ENCODE peak calls at places on chromosomes 16 and 17, in ten cellular contexts. B, R, O, E, U, A, F, D, J and N are unnamed samples.
A peak's percentile ranks its signal among the peaks of the same experiment; 100 is the strongest.

GRCh38 chr17:29078183-29079045 is 35.5 kb downstream of the PIPOX start:
- DNase-seq in B (no peak), R (no peak), O (no peak), E (no peak), U (no peak), A (no peak), F (no peak), D (peak; percentile 30), J (no peak), N (no peak)

GRCh38 chr16:30548392-30549255 is 9.6 kb downstream of the ZNF764 start:
- DNase-seq in B (no peak), R (no peak), O (no peak), E (no peak), U (no peak), A (no peak), F (no peak), D (no peak), J (no peak), N (no peak)

GRCh38 chr16:29686740-29687327 is 7.9 kb downstream of the QPRT start:
- DNase-seq in B (no peak), R (no peak), O (no peak), E (no peak), U (no peak), A (no peak), F (no peak), D (no peak), J (no peak), N (no peak)

GRCh38 chr17:67818110-67819002 is 6.9 kb upstream of the BPTF start:
- DNase-seq in B (no peak), R (no peak), O (peak; percentile 41), E (no peak), U (no peak), A (peak; percentile 44), F (no peak), D (no peak), J (no peak), N (no peak)

GRCh38 chr17:39401412-39402278 is at the start of gene FBXL20:
- DNase-seq in B (peak; percentile 96), R (peak; percentile 91), O (peak; percentile 92), E (peak; percentile 59), U (peak; percentile 90), A (peak; percentile 74), F (peak; percentile 87), D (peak; percentile 65), J (peak; percentile 85), N (peak; percentile 93)

GRCh38 chr16:67419931-67420330 is 3.7 kb upstream of the ZDHHC1 start:
- DNase-seq in B (no peak), R (no peak), O (no peak), E (no peak), U (no peak), A (no peak), F (no peak), D (no peak), J (no peak), N (no peak)

GRCh38 chr17:9002610-9003354 is 18.5 kb upstream of the NTN1 start:
- DNase-seq in B (no peak), R (no peak), O (no peak), E (no peak), U (no peak), A (no peak), F (peak; percentile 70), D (no peak), J (no peak), N (no peak)

GRCh38 chr17:74199306-74200092 is 4.0 kb upstream of the RPL38 start:
- DNase-seq in B (peak; percentile 58), R (peak; percentile 50), O (peak; percentile 71), E (no peak), U (peak; percentile 47), A (no peak), F (peak; percentile 86), D (peak; percentile 67), J (peak; percentile 40), N (peak; percentile 52)

GRCh38 chr17:48074322-48075054 is 26.3 kb downstream of the NFE2L1 start:
- DNase-seq in B (peak; percentile 72), R (peak; percentile 56), O (peak; percentile 90), E (peak; percentile 18), U (peak; percentile 60), A (peak; percentile 71), F (peak; percentile 63), D (peak; percentile 67), J (peak; percentile 51), N (peak; percentile 76)

GRCh38 chr16:66924527-66925321 is 611 bp downstream of the RRAD start:
- DNase-seq in B (peak; percentile 18), R (no peak), O (peak; percentile 37), E (no peak), U (peak; percentile 30), A (no peak), F (no peak), D (no peak), J (no peak), N (peak; percentile 15)

GRCh38 chr16:83840060-83840617 is 32.4 kb downstream of the HSBP1 start:
- DNase-seq in B (no peak), R (no peak), O (no peak), E (no peak), U (no peak), A (no peak), F (no peak), D (no peak), J (no peak), N (no peak)

GRCh38 chr16:8674413-8675022 is at the start of gene ABAT:
- DNase-seq in B (peak; percentile 84), R (peak; percentile 84), O (peak; percentile 70), E (peak; percentile 14), U (peak; percentile 87), A (peak; percentile 74), F (peak; percentile 93), D (peak; percentile 23), J (peak; percentile 73), N (peak; percentile 88)

GRCh38 chr16:84690088-84690819 is 9.5 kb upstream of the USP10 start:
- DNase-seq in B (no peak), R (no peak), O (no peak), E (no peak), U (no peak), A (no peak), F (no peak), D (no peak), J (no peak), N (no peak)

GRCh38 chr17:79330229-79330628 is 255.6 kb downstream of the ENGASE start:
- DNase-seq in B (no peak), R (no peak), O (no peak), E (no peak), U (no peak), A (no peak), F (no peak), D (no peak), J (no peak), N (no peak)

GRCh38 chr16:3054965-3055733 is 8.8 kb downstream of the MMP25 start:
- DNase-seq in B (no peak), R (no peak), O (no peak), E (no peak), U (peak; percentile 90), A (no peak), F (no peak), D (no peak), J (no peak), N (no peak)

GRCh38 chr17:47955497-47956461 is 1.9 kb downstream of the PRR15L start:
- DNase-seq in B (no peak), R (no peak), O (no peak), E (peak; percentile 95), U (no peak), A (no peak), F (no peak), D (no peak), J (no peak), N (no peak)

GRCh38 chr17:76054112-76054476 is 18.2 kb downstream of the SRP68 start:
- DNase-seq in B (no peak), R (no peak), O (peak; percentile 82), E (no peak), U (no peak), A (peak; percentile 87), F (no peak), D (no peak), J (no peak), N (no peak)

GRCh38 chr17:28712037-28712704 is 483 bp upstream of the PROCA1 start:
- DNase-seq in B (peak; percentile 50), R (peak; percentile 45), O (no peak), E (peak; percentile 21), U (peak; percentile 73), A (no peak), F (peak; percentile 16), D (no peak), J (peak; percentile 38), N (peak; percentile 46)